ENCODE peak calls at places on chromosomes 5 and 9, in ten cellular contexts. H is CD8-positive, alpha-beta memory T cell; W is body of pancreas; U is K562; X is PC-9; Y is right lobe of liver; E is endodermal cell; K is aorta; F is H9; S is neural progenitor cell. A is an unnamed sample. For H3K27me3, the result is how much of the 10 kb centered on the place peaks cover.

GRCh38 chr5:110063640-110064592 is 374.2 kb downstream of the MAN2A1 start:
- DNase-seq in H (no peak), W (no peak), U (no peak), X (no peak), Y (no peak), E (no peak), K (no peak), F (no peak), S (no peak), A (no peak)

GRCh38 chr9:88835038-88835466 is 156.2 kb upstream of the S1PR3 start:
- DNase-seq in H (peak), W (no peak), U (no peak), X (no peak), Y (no peak), E (no peak), K (no peak), F (no peak), S (no peak), A (no peak)

GRCh38 chr9:96062051-96062450 is 186.6 kb downstream of the ERCC6L2 start:
- DNase-seq in H (no peak), W (no peak), U (no peak), X (no peak), Y (no peak), E (no peak), K (no peak), F (no peak), S (no peak), A (no peak)

GRCh38 chr5:146098047-146098446 is 7.3 kb downstream of the PLAC8L1 start:
- DNase-seq in H (no peak), W (no peak), U (no peak), X (no peak), Y (no peak), E (no peak), K (no peak), F (no peak), S (no peak), A (no peak)

GRCh38 chr9:124180557-124180956 is 77.2 kb upstream of the NEK6 start:
- DNase-seq in H (no peak), W (peak), U (no peak), X (no peak), Y (no peak), E (no peak), K (peak), F (no peak), S (no peak), A (no peak)

GRCh38 chr9:137252555-137253506 is 1.7 kb downstream of the STPG3 start:
- DNase-seq in H (no peak), W (no peak), U (peak), X (no peak), Y (no peak), E (peak), K (no peak), F (peak), S (peak), A (peak)

GRCh38 chr5:146825033-146825432 is 53.5 kb downstream of the PPP2R2B start:
- DNase-seq in H (no peak), W (no peak), U (no peak), X (no peak), Y (no peak), E (peak), K (peak), F (peak), S (peak), A (no peak)

GRCh38 chr9:31519011-31519410 is 865.4 kb upstream of the ACO1 start:
- DNase-seq in H (peak), W (no peak), U (no peak), X (no peak), Y (no peak), E (peak), K (no peak), F (peak), S (no peak), A (peak)

GRCh38 chr5:126351138-126351537 is 72.1 kb upstream of the GRAMD2B start:
- DNase-seq in H (no peak), W (no peak), U (no peak), X (peak), Y (no peak), E (no peak), K (no peak), F (no peak), S (no peak), A (no peak)

DNA sequence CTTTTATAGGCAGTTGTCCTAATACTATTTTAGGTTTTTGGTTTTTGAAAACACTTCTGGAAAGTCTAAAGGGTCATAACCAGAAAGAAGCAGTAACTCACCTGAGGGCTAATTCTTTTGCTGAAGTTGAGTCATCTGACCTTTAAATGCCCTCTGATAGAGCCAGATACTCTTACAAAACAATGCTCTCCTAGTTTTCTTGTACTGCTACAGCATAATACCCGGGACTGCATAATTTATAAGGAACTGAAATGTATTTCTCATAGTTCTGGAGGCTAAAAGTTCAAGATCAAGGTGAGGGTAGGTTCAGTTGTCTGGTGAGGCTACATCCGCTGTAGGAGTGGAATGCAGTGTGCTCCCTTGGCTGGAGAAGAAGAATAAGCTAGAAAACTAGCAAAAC is 670.3 kb downstream of the TLE4 start:
- DNase-seq in H (no peak), W (no peak), U (no peak), X (no peak), Y (no peak), E (no peak), K (no peak), F (no peak), S (no peak), A (no peak)
- H3K27ac ChIP-seq in H (no peak), W (no peak), U (no peak), X (no peak), Y (no peak), E (no peak), K (no peak), F (no peak), S (no peak), A (no peak)

GRCh38 chr9:135907006-135907434 is 326 bp downstream of the CAMSAP1 start:
- DNase-seq in H (no peak), W (peak), U (peak), X (no peak), Y (peak), E (peak), K (peak), F (no peak), S (peak), A (no peak)

GRCh38 chr9:135907446-135908333 is at the start of gene CAMSAP1:
- DNase-seq in H (peak), W (peak), U (peak), X (peak), Y (peak), E (peak), K (peak), F (peak), S (peak), A (peak)

GRCh38 chr9:135904121-135904520 is 3.2 kb downstream of the CAMSAP1 start:
- DNase-seq in H (no peak), W (no peak), U (no peak), X (no peak), Y (no peak), E (no peak), K (no peak), F (no peak), S (no peak), A (no peak)

GRCh38 chr9:135906291-135907005 is 898 bp downstream of the CAMSAP1 start:
- DNase-seq in H (peak), W (peak), U (peak), X (no peak), Y (peak), E (peak), K (peak), F (no peak), S (peak), A (no peak)

GRCh38 chr9:135905380-135906282 is 1.7 kb downstream of the CAMSAP1 start:
- DNase-seq in H (peak), W (no peak), U (no peak), X (peak), Y (no peak), E (no peak), K (peak), F (no peak), S (peak), A (no peak)
- H3K27me3 ChIP-seq in H (under half), W (under half), U (under half), X (under half), Y (under half), E (under half), K (under half), F (under half), S (under half), A (under half)

GRCh38 chr5:42235837-42236236 is 187.4 kb upstream of the GHR start:
- DNase-seq in H (no peak), W (no peak), U (no peak), X (peak), Y (no peak), E (no peak), K (no peak), F (no peak), S (no peak), A (no peak)
- H3K27ac ChIP-seq in H (no peak), W (no peak), U (no peak), X (no peak), Y (no peak), E (no peak), K (no peak), F (no peak), S (no peak), A (no peak)

GRCh38 chr9:36905101-36906066 is 128.7 kb downstream of the PAX5 start:
- DNase-seq in H (no peak), W (no peak), U (no peak), X (no peak), Y (no peak), E (peak), K (no peak), F (peak), S (peak), A (no peak)
- H3K27me3 ChIP-seq in H (under half), W (under half), U (under half), X (half or more), Y (under half), E (under half), K (under half), F (under half), S (under half), A (under half)

A was measured in WERI-Rb-1.